ENCODE peak calls at places on chromosomes 5 and 9, in four cellular contexts. R is tibial artery, L is SJSA1, G is IMR-90. H is an unnamed sample.

GRCh38 chr5:109743041-109743531 is 53.4 kb downstream of the MAN2A1 start:
- DNase-seq in R (no peak), L (no peak), G (no peak), H (no peak)

GRCh38 chr9:84057662-84058061 is 77.1 kb downstream of the RMI1 start:
- DNase-seq in R (no peak), L (no peak), G (no peak), H (no peak)

GRCh38 chr5:56319281-56320242 is 86.4 kb upstream of the ANKRD55 start:
- DNase-seq in R (peak; percentile 51), L (peak; percentile 70), G (peak; percentile 78), H (peak; percentile 49)

GRCh38 chr5:41071975-41072374 is 833 bp upstream of the MROH2B start:
- DNase-seq in R (no peak), L (no peak), G (peak; percentile 83), H (peak; percentile 65)

GRCh38 chr9:6153425-6153824 is 62.2 kb upstream of the IL33 start:
- DNase-seq in R (no peak), L (no peak), G (peak; percentile 20), H (no peak)

GRCh38 chr5:3122216-3122615 is 370.7 kb upstream of the IRX2 start:
- DNase-seq in R (no peak), L (no peak), G (no peak), H (no peak)

GRCh38 chr5:31238497-31238896 is 45.0 kb downstream of the CDH6 start:
- DNase-seq in R (no peak), L (no peak), G (no peak), H (no peak)

GRCh38 chr5:158855510-158855909 is 244.2 kb downstream of the EBF1 start:
- DNase-seq in R (no peak), L (no peak), G (no peak), H (no peak)

GRCh38 chr5:142397178-142397577 is 72.4 kb upstream of the SPRY4 start:
- DNase-seq in R (no peak), L (no peak), G (no peak), H (no peak)

GRCh38 chr9:1460143-1460769 is 410.1 kb downstream of the DMRT2 start:
- DNase-seq in R (no peak), L (no peak), G (no peak), H (no peak)

GRCh38 chr5:72465601-72466563 is 41.3 kb downstream of the ZNF366 start:
- DNase-seq in R (no peak), L (no peak), G (peak; percentile 75), H (peak; percentile 55)

GRCh38 chr9:134408389-134408788 is 82.1 kb downstream of the RXRA start:
- DNase-seq in R (no peak), L (no peak), G (no peak), H (no peak)
- H3K4me3 ChIP-seq in R (no peak overlapping the region), L (no peak overlapping the region), G (no peak overlapping the region), H (no peak overlapping the region)

DNA sequence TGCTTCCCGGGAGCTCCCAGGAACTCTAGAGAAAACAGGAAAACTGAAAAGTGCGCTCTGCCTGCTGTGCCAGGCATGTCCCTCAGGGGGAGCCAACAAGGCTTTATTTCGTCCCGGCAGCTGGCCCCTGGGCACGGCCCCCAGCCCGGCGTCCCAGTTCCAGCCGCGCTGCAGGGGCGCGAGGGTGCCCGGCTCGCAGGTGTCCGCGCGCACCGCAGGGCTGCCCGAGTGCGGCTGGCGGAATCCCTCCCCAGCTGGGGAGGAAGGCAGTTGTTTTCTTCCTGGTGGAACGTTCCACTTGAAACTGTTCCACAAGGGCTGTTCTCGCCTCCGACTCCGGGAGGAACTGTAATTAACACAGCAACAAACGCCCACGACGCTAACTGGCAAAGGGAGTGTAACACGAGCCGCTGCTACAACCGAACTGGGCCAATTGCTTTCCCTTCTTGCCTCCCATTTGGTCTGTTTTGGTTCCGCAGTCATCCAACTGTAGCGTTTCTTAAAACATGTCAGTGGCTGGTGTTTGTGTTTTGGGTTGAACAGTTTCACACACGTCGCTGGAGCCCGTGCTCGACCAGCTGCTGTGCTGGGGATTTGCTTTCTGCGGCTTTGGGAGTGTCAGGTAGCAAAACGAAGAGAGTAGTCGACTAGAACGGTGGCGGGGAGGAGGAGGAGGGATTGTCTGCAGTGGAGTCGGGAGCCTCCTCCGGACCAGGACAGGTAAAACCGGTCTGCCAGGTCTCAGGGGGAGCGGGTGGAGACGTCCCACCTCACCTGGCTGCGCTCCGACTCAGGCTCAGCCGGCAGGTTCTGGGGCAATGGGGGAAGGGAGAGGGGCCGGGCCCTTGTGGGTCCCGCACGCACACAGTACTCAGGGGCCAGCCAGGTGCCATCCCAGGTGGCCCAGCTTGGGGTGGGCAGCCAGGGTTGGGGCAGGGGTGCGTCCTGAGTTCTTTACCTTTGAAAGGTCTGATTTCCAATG is 131.6 kb upstream of the NIPBL start:
- DNase-seq in R (peak; percentile 47), L (peak; percentile 74), G (peak; percentile 63), H (peak; percentile 78)
- H3K27me3 ChIP-seq in R (no peaks in the 10 kb centered on the region), L (peaks cover 20% of the 10 kb centered on the region), G (peaks cover 25% of the 10 kb centered on the region), H (peaks cover 32% of the 10 kb centered on the region)

DNA sequence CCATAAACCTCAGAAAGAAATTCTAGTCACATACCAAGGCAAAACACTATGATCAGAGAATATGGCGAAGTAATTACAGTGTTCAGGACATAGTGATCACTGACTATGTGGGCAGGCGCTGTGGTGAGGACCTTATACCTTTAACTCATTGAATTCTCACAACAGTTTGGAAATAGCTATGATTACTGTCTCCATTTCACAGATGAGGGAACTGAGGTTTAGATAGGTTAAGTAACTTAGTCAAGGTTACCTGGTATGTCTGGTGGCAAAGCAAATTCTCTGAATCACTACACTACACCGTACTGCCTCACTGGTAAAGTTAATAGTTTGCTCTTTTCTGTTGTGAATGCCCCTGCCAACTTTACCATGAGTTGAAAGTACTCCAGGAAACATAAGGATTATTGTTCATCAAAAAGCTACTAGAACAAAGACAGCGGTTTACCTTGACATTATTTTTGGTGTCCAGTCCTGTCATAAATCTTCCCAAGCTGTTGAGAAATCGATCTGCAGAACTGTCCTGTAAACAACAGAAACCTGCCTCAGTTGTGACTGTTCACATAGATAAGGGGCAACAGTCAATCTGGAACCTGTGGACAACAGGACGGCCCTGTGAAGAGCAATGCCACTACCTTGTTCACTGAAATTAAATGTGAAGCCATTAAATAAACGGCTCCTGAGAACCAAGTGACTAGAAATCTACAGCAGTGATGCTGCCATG is 36.3 kb downstream of the NIPSNAP3B start:
- DNase-seq in R (no peak), L (no peak), G (no peak), H (no peak)
- H3K36me3 ChIP-seq in R (peaks cover 99% of the 10 kb centered on the region), L (peaks cover 31% of the 10 kb centered on the region), G (peaks cover 71% of the 10 kb centered on the region), H (no peaks in the 10 kb centered on the region)

GRCh38 chr9:89445135-89445797 is 52.6 kb downstream of the SEMA4D start:
- DNase-seq in R (no peak), L (no peak), G (no peak), H (no peak)
- H3K4me3 ChIP-seq in R (no peak overlapping the region), L (no peak overlapping the region), G (no peak overlapping the region), H (no peak overlapping the region)

GRCh38 chr9:126676102-126676684 is 62.5 kb downstream of the LMX1B start:
- DNase-seq in R (no peak), L (no peak), G (no peak), H (no peak)

GRCh38 chr9:126674365-126675146 is 60.8 kb downstream of the LMX1B start:
- DNase-seq in R (no peak), L (no peak), G (no peak), H (no peak)

GRCh38 chr9:126673689-126674364 is 60.1 kb downstream of the LMX1B start:
- DNase-seq in R (no peak), L (no peak), G (peak; percentile 2), H (no peak)

GRCh38 chr9:126676685-126677143 is 63.0 kb downstream of the LMX1B start:
- DNase-seq in R (no peak), L (no peak), G (no peak), H (no peak)

GRCh38 chr9:126675147-126675467 is 61.4 kb downstream of the LMX1B start:
- DNase-seq in R (no peak), L (no peak), G (no peak), H (no peak)
- H3K27me3 ChIP-seq in R (no peaks in the 10 kb centered on the region), L (peaks cover 22% of the 10 kb centered on the region), G (peaks cover 76% of the 10 kb centered on the region), H (no peaks in the 10 kb centered on the region)

GRCh38 chr9:97660847-97661246 is 27.2 kb downstream of the NCBP1 start:
- DNase-seq in R (no peak), L (no peak), G (peak; percentile 85), H (no peak)
- H3K36me3 ChIP-seq in R (peaks cover 90% of the 10 kb centered on the region), L (peaks cover 92% of the 10 kb centered on the region), G (peaks cover 47% of the 10 kb centered on the region), H (peaks cover 68% of the 10 kb centered on the region)

GRCh38 chr9:93947409-93948070 is 7.6 kb downstream of the BARX1 start:
- DNase-seq in R (no peak), L (no peak), G (no peak), H (no peak)

GRCh38 chr9:93944011-93944410 is 11.1 kb downstream of the BARX1 start:
- DNase-seq in R (no peak), L (no peak), G (no peak), H (no peak)

GRCh38 chr9:93946338-93946712 is 8.8 kb downstream of the BARX1 start:
- DNase-seq in R (no peak), L (no peak), G (no peak), H (no peak)

GRCh38 chr9:93948456-93949072 is 6.6 kb downstream of the BARX1 start:
- DNase-seq in R (no peak), L (no peak), G (no peak), H (no peak)

GRCh38 chr9:93945400-93946337 is 9.5 kb downstream of the BARX1 start:
- DNase-seq in R (no peak), L (no peak), G (no peak), H (peak; percentile 18)
- H3K4me3 ChIP-seq in R (peak overlapping the region; percentile 41), L (no peak overlapping the region), G (no peak overlapping the region), H (peak overlapping the region; percentile 49)

GRCh38 chr5:135898651-135899050 is 3.0 kb upstream of the IL9 start:
- DNase-seq in R (no peak), L (no peak), G (no peak), H (no peak)

GRCh38 chr5:135894789-135895188 is 852 bp downstream of the IL9 start:
- DNase-seq in R (no peak), L (no peak), G (no peak), H (no peak)

GRCh38 chr5:135901633-135902032 is 6.0 kb upstream of the IL9 start:
- DNase-seq in R (no peak), L (no peak), G (no peak), H (no peak)

GRCh38 chr5:135895474-135896006 is at the start of gene IL9:
- DNase-seq in R (no peak), L (peak; percentile 38), G (no peak), H (no peak)

GRCh38 chr5:135900276-135900675 is 4.6 kb upstream of the IL9 start:
- DNase-seq in R (no peak), L (no peak), G (no peak), H (no peak)
- H3K27me3 ChIP-seq in R (no peaks in the 10 kb centered on the region), L (peaks cover 42% of the 10 kb centered on the region), G (peaks cover 38% of the 10 kb centered on the region), H (peaks cover 9% of the 10 kb centered on the region)

H was measured in MG63.